ENCODE peak calls at places on chromosomes 5 and 9, in seven cellular contexts. C, I, E, L, D, U and M are unnamed samples.

GRCh38 chr9:130660683-130661460 is 3.5 kb upstream of the PRDM12 start:
- DNase-seq in C (no peak), I (no peak), E (no peak), L (no peak), D (no peak), U (peak), M (no peak)

GRCh38 chr9:134043531-134043988 is 18.3 kb downstream of the BRD3OS start:
- DNase-seq in C (no peak), I (no peak), E (no peak), L (no peak), D (no peak), U (no peak), M (no peak)

GRCh38 chr9:96376926-96377874 is 6.3 kb downstream of the SLC35D2 start:
- DNase-seq in C (peak), I (peak), E (peak), L (peak), D (no peak), U (no peak), M (no peak)

GRCh38 chr5:32512916-32513315 is 68.4 kb upstream of the ZFR start:
- DNase-seq in C (no peak), I (no peak), E (no peak), L (peak), D (no peak), U (no peak), M (no peak)

GRCh38 chr9:81103597-81104471 is 585.5 kb downstream of the TLE1 start:
- DNase-seq in C (no peak), I (peak), E (no peak), L (no peak), D (no peak), U (no peak), M (no peak)

GRCh38 chr9:111959468-111959941 is 62.9 kb downstream of the UGCG start:
- DNase-seq in C (peak), I (peak), E (no peak), L (peak), D (peak), U (no peak), M (no peak)

GRCh38 chr5:69512740-69513260 is 20.2 kb downstream of the OCLN start:
- DNase-seq in C (no peak), I (peak), E (no peak), L (peak), D (no peak), U (no peak), M (no peak)

GRCh38 chr9:135616621-135617537 is 22.5 kb downstream of the GLT6D1 start:
- DNase-seq in C (no peak), I (no peak), E (no peak), L (no peak), D (no peak), U (no peak), M (no peak)

GRCh38 chr5:179969110-179969509 is 61.4 kb upstream of the TBC1D9B start:
- DNase-seq in C (no peak), I (no peak), E (no peak), L (no peak), D (no peak), U (no peak), M (no peak)

GRCh38 chr9:134217431-134218210 is 53.3 kb upstream of the RNU6ATAC start:
- DNase-seq in C (no peak), I (no peak), E (peak), L (no peak), D (peak), U (no peak), M (no peak)

GRCh38 chr9:20804476-20805253 is 120.6 kb downstream of the FOCAD start:
- DNase-seq in C (no peak), I (no peak), E (no peak), L (no peak), D (no peak), U (no peak), M (no peak)

GRCh38 chr9:16328349-16328748 is 542.1 kb downstream of the BNC2 start:
- DNase-seq in C (no peak), I (no peak), E (no peak), L (no peak), D (no peak), U (no peak), M (no peak)

GRCh38 chr9:93582115-93582514 is 5.7 kb downstream of the PHF2 start:
- DNase-seq in C (no peak), I (no peak), E (no peak), L (no peak), D (no peak), U (no peak), M (no peak)

GRCh38 chr5:166358127-166358840 is 1933.2 kb upstream of the WWC1 start:
- DNase-seq in C (no peak), I (no peak), E (no peak), L (no peak), D (no peak), U (no peak), M (no peak)

GRCh38 chr5:73694089-73694488 is 68.1 kb downstream of the ARHGEF28 start:
- DNase-seq in C (no peak), I (no peak), E (no peak), L (no peak), D (no peak), U (peak), M (no peak)

GRCh38 chr9:90874194-90874593 is 72.6 kb downstream of the SYK start:
- DNase-seq in C (no peak), I (no peak), E (no peak), L (no peak), D (no peak), U (no peak), M (no peak)

GRCh38 chr5:116046261-116046660 is 14.0 kb downstream of the ARL14EPL start:
- DNase-seq in C (no peak), I (no peak), E (no peak), L (no peak), D (no peak), U (no peak), M (no peak)
- TF ChIP-seq CTCF in C (no peak), I (no peak), E (no peak), L (no peak), D (no peak), U (no peak), M (no peak)

DNA sequence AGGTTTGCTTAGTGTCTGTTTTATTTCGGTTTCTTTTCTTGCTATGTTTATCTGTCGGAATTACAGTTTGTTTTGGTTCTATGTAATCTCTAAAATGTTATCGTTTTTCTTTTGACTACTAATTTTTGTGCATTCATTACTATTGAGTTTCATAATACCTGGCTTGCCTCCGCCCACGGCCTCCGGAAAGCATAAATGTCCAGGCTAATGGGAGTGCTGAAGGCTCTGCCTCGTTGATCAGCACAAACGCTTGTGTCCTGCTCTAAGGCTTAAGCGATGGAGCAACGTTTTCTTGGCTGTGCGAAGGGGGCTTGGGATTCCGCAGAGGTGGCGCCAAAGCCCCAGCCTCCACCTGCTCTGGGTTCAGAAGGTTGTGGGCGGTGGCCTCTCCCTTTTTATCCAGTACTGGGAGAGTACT is 19.8 kb downstream of the ANXA2R start:
- DNase-seq in C (no peak), I (no peak), E (no peak), L (no peak), D (no peak), U (no peak), M (no peak)
- TF ChIP-seq CTCF in C (no peak), I (no peak), E (no peak), L (no peak), D (peak), U (no peak), M (peak)

GRCh38 chr5:137039939-137040515 is 459.1 kb downstream of the SPOCK1 start:
- DNase-seq in C (no peak), I (no peak), E (no peak), L (no peak), D (no peak), U (no peak), M (no peak)

GRCh38 chr5:137037848-137038247 is 461.3 kb downstream of the SPOCK1 start:
- DNase-seq in C (no peak), I (no peak), E (no peak), L (no peak), D (no peak), U (peak), M (no peak)

GRCh38 chr5:137035480-137035878 is 463.6 kb downstream of the SPOCK1 start:
- DNase-seq in C (no peak), I (no peak), E (no peak), L (no peak), D (no peak), U (no peak), M (no peak)

GRCh38 chr5:137036630-137037029 is 462.5 kb downstream of the SPOCK1 start:
- DNase-seq in C (peak), I (no peak), E (no peak), L (no peak), D (no peak), U (no peak), M (peak)

GRCh38 chr5:137040641-137041340 is 458.3 kb downstream of the SPOCK1 start:
- DNase-seq in C (no peak), I (peak), E (no peak), L (no peak), D (no peak), U (no peak), M (no peak)
- TF ChIP-seq CTCF in C (no peak), I (no peak), E (no peak), L (no peak), D (no peak), U (no peak), M (no peak)

GRCh38 chr5:158740358-158740757 is 359.4 kb downstream of the EBF1 start:
- DNase-seq in C (no peak), I (no peak), E (no peak), L (no peak), D (no peak), U (no peak), M (no peak)
- TF ChIP-seq CTCF in C (no peak), I (no peak), E (no peak), L (no peak), D (no peak), U (no peak), M (no peak)

GRCh38 chr9:128846680-128847030 is 17.1 kb upstream of the SPOUT1 start:
- DNase-seq in C (no peak), I (no peak), E (no peak), L (no peak), D (no peak), U (no peak), M (no peak)

GRCh38 chr9:128840524-128840923 is 10.9 kb upstream of the SPOUT1 start:
- DNase-seq in C (no peak), I (no peak), E (no peak), L (no peak), D (no peak), U (no peak), M (no peak)

GRCh38 chr9:128847803-128848202 is 18.2 kb upstream of the SPOUT1 start:
- DNase-seq in C (no peak), I (no peak), E (no peak), L (no peak), D (no peak), U (no peak), M (no peak)

GRCh38 chr9:128841704-128842492 is 12.3 kb upstream of the SPOUT1 start:
- DNase-seq in C (no peak), I (no peak), E (no peak), L (no peak), D (no peak), U (no peak), M (no peak)

GRCh38 chr9:128845186-128845931 is 15.8 kb upstream of the SPOUT1 start:
- DNase-seq in C (peak), I (no peak), E (no peak), L (no peak), D (no peak), U (no peak), M (no peak)
- TF ChIP-seq CTCF in C (no peak), I (no peak), E (no peak), L (no peak), D (no peak), U (no peak), M (peak)

GRCh38 chr9:33445941-33446506 is 1.4 kb downstream of the AQP3 start:
- DNase-seq in C (no peak), I (no peak), E (no peak), L (no peak), D (no peak), U (no peak), M (no peak)
- TF ChIP-seq CTCF in C (no peak), I (no peak), E (no peak), L (no peak), D (no peak), U (no peak), M (no peak)

GRCh38 chr5:175384724-175385552 is 59.0 kb downstream of the DRD1 start:
- DNase-seq in C (no peak), I (no peak), E (no peak), L (no peak), D (no peak), U (no peak), M (no peak)
- TF ChIP-seq CTCF in C (no peak), I (no peak), E (no peak), L (no peak), D (no peak), U (no peak), M (no peak)

GRCh38 chr9:88521308-88521707 is 13.7 kb upstream of the NXNL2 start:
- DNase-seq in C (no peak), I (no peak), E (no peak), L (no peak), D (no peak), U (no peak), M (no peak)
- TF ChIP-seq CTCF in C (no peak), I (no peak), E (no peak), L (no peak), D (no peak), U (no peak), M (no peak)

DNA sequence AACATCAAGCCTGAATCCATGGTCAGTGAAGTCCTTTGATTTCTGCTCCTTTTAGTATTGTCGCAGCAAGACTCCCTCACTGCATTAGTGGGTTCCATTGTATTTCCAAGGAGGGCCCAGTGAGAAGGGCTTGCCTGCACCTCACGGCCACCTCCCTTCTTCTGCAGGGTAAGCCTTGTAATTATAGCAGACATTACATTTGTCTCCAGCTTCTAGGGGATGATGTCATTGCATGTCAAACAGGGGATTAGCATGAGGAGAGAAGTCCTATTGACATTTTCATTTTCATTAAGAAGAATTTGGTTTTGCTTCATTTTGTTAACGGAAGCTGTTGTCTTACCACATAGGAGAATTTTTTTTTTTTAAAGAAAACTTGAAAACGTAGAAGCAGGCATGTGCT is 27.0 kb downstream of the MAP1B start:
- DNase-seq in C (no peak), I (peak), E (no peak), L (no peak), D (no peak), U (no peak), M (no peak)
- TF ChIP-seq CTCF in C (no peak), I (no peak), E (no peak), L (no peak), D (no peak), U (no peak), M (no peak)

GRCh38 chr9:123960965-123961364 is 31.0 kb upstream of the DENND1A start:
- DNase-seq in C (no peak), I (no peak), E (no peak), L (no peak), D (no peak), U (no peak), M (no peak)

GRCh38 chr9:123959787-123960186 is 29.9 kb upstream of the DENND1A start:
- DNase-seq in C (no peak), I (no peak), E (no peak), L (no peak), D (no peak), U (no peak), M (no peak)

GRCh38 chr9:123957731-123958130 is 27.8 kb upstream of the DENND1A start:
- DNase-seq in C (no peak), I (peak), E (no peak), L (no peak), D (no peak), U (no peak), M (no peak)

GRCh38 chr9:123957168-123957721 is 27.3 kb upstream of the DENND1A start:
- DNase-seq in C (no peak), I (no peak), E (no peak), L (no peak), D (no peak), U (no peak), M (no peak)

DNA sequence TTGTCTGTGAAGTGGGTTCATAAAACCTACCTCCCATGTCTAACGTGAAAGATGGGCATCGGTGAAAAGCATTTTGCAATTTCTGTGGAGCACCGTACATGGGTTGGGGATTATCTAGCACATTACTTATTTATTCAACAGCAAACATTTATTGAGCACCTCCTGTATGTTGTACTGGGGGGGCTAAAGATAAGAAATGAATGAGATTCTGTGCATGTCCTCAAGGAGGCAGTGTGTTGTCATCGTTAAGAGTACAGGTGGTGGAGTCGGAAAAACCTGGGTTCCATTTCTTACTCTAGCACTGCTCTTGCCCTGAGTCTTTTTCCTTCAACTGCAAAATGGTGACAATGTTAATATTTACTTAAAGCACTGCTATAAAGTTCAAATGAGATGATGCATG is 30.4 kb upstream of the DENND1A start:
- DNase-seq in C (no peak), I (no peak), E (no peak), L (no peak), D (no peak), U (peak), M (no peak)
- TF ChIP-seq CTCF in C (no peak), I (no peak), E (no peak), L (peak), D (no peak), U (peak), M (peak)